ENCODE peak calls at places on chromosomes 7 and 10, in nine cellular contexts. G, K, I, P, S, T, Y, A and V are unnamed samples.

GRCh38 chr10:46040004-46040403 is 6.1 kb downstream of the MSMB start:
- DNase-seq in G (no peak), K (no peak), I (no peak), P (no peak), S (no peak), T (no peak), Y (no peak), A (no peak), V (no peak)

GRCh38 chr10:132397036-132397541 is at the start of gene PWWP2B:
- DNase-seq in G (peak; percentile 54), K (no peak), I (no peak), P (peak; percentile 55), S (peak; percentile 50), T (no peak), Y (peak; percentile 41), A (peak; percentile 70), V (peak; percentile 71)

GRCh38 chr7:20509892-20510645 is 105.4 kb upstream of the ABCB5 start:
- DNase-seq in G (no peak), K (no peak), I (no peak), P (no peak), S (no peak), T (no peak), Y (no peak), A (no peak), V (no peak)

GRCh38 chr10:45374451-45375052 is 536 bp downstream of the ALOX5 start:
- DNase-seq in G (peak; percentile 53), K (peak; percentile 58), I (peak; percentile 29), P (no peak), S (no peak), T (no peak), Y (no peak), A (no peak), V (no peak)

GRCh38 chr10:131946321-131946751 is 35.4 kb downstream of the BNIP3 start:
- DNase-seq in G (peak; percentile 63), K (peak; percentile 63), I (peak; percentile 77), P (no peak), S (no peak), T (peak; percentile 74), Y (no peak), A (no peak), V (no peak)

GRCh38 chr10:30579554-30579953 is 50.0 kb downstream of the LYZL2 start:
- DNase-seq in G (no peak), K (no peak), I (no peak), P (no peak), S (no peak), T (no peak), Y (no peak), A (no peak), V (no peak)

GRCh38 chr10:47319798-47320197 is 2.5 kb upstream of the GDF2 start:
- DNase-seq in G (no peak), K (no peak), I (no peak), P (no peak), S (no peak), T (no peak), Y (no peak), A (no peak), V (no peak)

GRCh38 chr7:155840262-155840885 is 28.1 kb upstream of the SHH start:
- DNase-seq in G (no peak), K (no peak), I (no peak), P (no peak), S (no peak), T (no peak), Y (no peak), A (no peak), V (no peak)

GRCh38 chr10:24882047-24882698 is 70.2 kb downstream of the PRTFDC1 start:
- DNase-seq in G (no peak), K (no peak), I (no peak), P (no peak), S (no peak), T (no peak), Y (peak; percentile 58), A (no peak), V (peak; percentile 5)